ENCODE peak calls at places on chromosome 13, in eight cellular contexts. C is tibial artery, B is fibroblast of lung, L is astrocyte of the spinal cord, Q is AG10803, Z is renal cortical epithelial cell, Y is SW480, X is RPMI8226. P is an unnamed sample.

GRCh38 chr13:83810136-83810535 is 72.1 kb downstream of the SLITRK1 start:
- DNase-seq in L (no peak), B (no peak), Y (no peak), Q (no peak), Z (no peak), C (no peak), X (no peak), P (no peak)

GRCh38 chr13:36332986-36333385 is 13.2 kb downstream of the SPART start:
- DNase-seq in X (no peak), Z (peak), C (no peak), L (peak), Y (no peak), B (peak), Q (peak), P (peak)

GRCh38 chr13:21616880-21617279 is 12.9 kb upstream of the MICU2 start:
- DNase-seq in Q (no peak), Z (peak), B (no peak), C (no peak), Y (peak), X (no peak), L (no peak), P (peak)

GRCh38 chr13:79937311-79938243 is 403.3 kb downstream of the SPRY2 start:
- DNase-seq in C (no peak), Z (no peak), Q (no peak), X (no peak), B (no peak), Y (no peak), L (peak), P (no peak)

GRCh38 chr13:109271061-109271460 is 515.3 kb downstream of the IRS2 start:
- DNase-seq in B (no peak), Y (no peak), L (no peak), Q (peak), X (no peak), C (no peak), Z (no peak), P (no peak)

GRCh38 chr13:26861951-26862350 is 101.4 kb upstream of the GPR12 start:
- DNase-seq in B (no peak), X (no peak), Z (no peak), Q (no peak), Y (no peak), L (no peak), C (no peak), P (no peak)

GRCh38 chr13:113305208-113305607 is 8.2 kb downstream of the LAMP1 start:
- DNase-seq in C (no peak), Z (peak), X (no peak), Q (peak), Y (no peak), B (peak), L (peak), P (no peak)

GRCh38 chr13:60572855-60573254 is 175.8 kb downstream of the TDRD3 start:
- DNase-seq in C (no peak), Q (no peak), B (no peak), L (no peak), X (no peak), Y (no peak), Z (no peak), P (no peak)

GRCh38 chr13:66994498-66995365 is 235.4 kb downstream of the PCDH9 start:
- DNase-seq in Z (peak), Y (no peak), Q (no peak), L (no peak), X (no peak), C (no peak), B (no peak), P (no peak)

GRCh38 chr13:50724438-50724837 is 119.1 kb downstream of the DLEU7 start:
- DNase-seq in L (no peak), C (no peak), B (no peak), Y (no peak), X (no peak), Q (no peak), Z (no peak), P (no peak)

GRCh38 chr13:46712524-46712923 is 84.4 kb downstream of the ESD start:
- DNase-seq in B (no peak), C (no peak), Z (no peak), Q (no peak), Y (no peak), X (no peak), L (no peak), P (no peak)

GRCh38 chr13:19181021-19181620 is 503 bp downstream of the TUBA3C start:
- DNase-seq in L (no peak), Q (no peak), C (no peak), Z (no peak), Y (no peak), X (no peak), B (no peak), P (no peak)

GRCh38 chr13:107284168-107284567 is 716.2 kb upstream of the ARGLU1 start:
- DNase-seq in B (peak), L (peak), Y (no peak), X (no peak), C (no peak), Q (no peak), Z (peak), P (peak)

GRCh38 chr13:48505597-48506091 is 27.2 kb downstream of the RCBTB2 start:
- DNase-seq in Z (peak), X (peak), Q (peak), Y (no peak), L (no peak), C (peak), B (peak), P (no peak)

GRCh38 chr13:80339578-80339840 is 1.4 kb downstream of the SPRY2 start:
- DNase-seq in B (peak), C (no peak), Y (no peak), Z (no peak), L (peak), X (no peak), Q (no peak), P (no peak)

GRCh38 chr13:38539632-38540031 is 147.2 kb upstream of the FREM2 start:
- DNase-seq in Z (no peak), Y (no peak), C (no peak), B (no peak), Q (no peak), X (no peak), L (no peak), P (no peak)

GRCh38 chr13:40941581-40941980 is 77.5 kb downstream of the ELF1 start:
- DNase-seq in Y (no peak), Z (no peak), B (no peak), L (no peak), X (no peak), Q (no peak), C (no peak), P (no peak)

GRCh38 chr13:93628136-93628535 is 401.5 kb downstream of the GPC6 start:
- DNase-seq in Q (no peak), C (no peak), B (no peak), X (no peak), Z (no peak), Y (no peak), L (no peak), P (no peak)

GRCh38 chr13:36764957-36765356 is 54.1 kb upstream of the RFXAP start:
- DNase-seq in Z (no peak), Y (no peak), L (no peak), X (no peak), Q (no peak), B (no peak), C (no peak), P (no peak)

GRCh38 chr13:22717036-22717435 is 463.7 kb upstream of the SGCG start:
- DNase-seq in Q (no peak), C (no peak), L (no peak), X (no peak), B (no peak), Z (no peak), Y (no peak), P (no peak)

GRCh38 chr13:49649244-49649962 is 21.1 kb downstream of the ARL11 start:
- DNase-seq in L (peak), Q (peak), C (no peak), Y (peak), B (peak), X (no peak), Z (peak), P (peak)

GRCh38 chr13:61188057-61188456 is 227.6 kb downstream of the PCDH20 start:
- DNase-seq in L (no peak), B (no peak), Y (no peak), X (no peak), Z (no peak), Q (no peak), C (no peak), P (no peak)

GRCh38 chr13:39148513-39148961 is 110.3 kb downstream of the NHLRC3 start:
- DNase-seq in X (no peak), B (peak), L (peak), C (no peak), Q (peak), Y (peak), Z (peak), P (no peak)

GRCh38 chr13:96025283-96025682 is 27.9 kb downstream of the UGGT2 start:
- DNase-seq in Q (peak), Z (peak), Y (no peak), X (no peak), C (no peak), L (no peak), B (peak), P (peak)

GRCh38 chr13:23443878-23444277 is 10.4 kb upstream of the SACS start:
- DNase-seq in Q (no peak), Y (no peak), L (no peak), C (no peak), B (no peak), X (no peak), Z (no peak), P (no peak)

GRCh38 chr13:40483601-40484000 is 182.8 kb downstream of the FOXO1 start:
- DNase-seq in X (no peak), Z (no peak), Q (no peak), Y (no peak), L (no peak), C (no peak), B (no peak), P (no peak)

GRCh38 chr13:62483774-62484173 is 1068.1 kb upstream of the PCDH20 start:
- DNase-seq in B (no peak), Z (no peak), Y (no peak), C (no peak), Q (no peak), X (no peak), L (peak), P (no peak)

GRCh38 chr13:45662122-45662521 is 40.0 kb upstream of the CBY2 start:
- DNase-seq in L (no peak), C (no peak), Q (no peak), X (no peak), B (no peak), Y (no peak), Z (no peak), P (no peak)

P was measured in PC-3.